ENCODE peak calls at places on chromosome 19, in eight cellular contexts. One of them, this sample, is unnamed.

GRCh38 chr19:37977992-37978391 is 71.0 kb downstream of the SIPA1L3 start:
- DNase-seq in breast epithelium: peak; percentile 75
- DNase-seq in ELR: peak; percentile 73
- DNase-seq in GDM1: no peak
- DNase-seq in A549: no peak
- DNase-seq in T1000: no peak
- DNase-seq in sciatic nerve: peak; percentile 38
- DNase-seq in T-helper 17 cell: no peak
- DNase-seq in this sample: no peak

GRCh38 chr19:13574933-13575332 is 68.7 kb upstream of the CACNA1A start:
- DNase-seq in A549: peak; percentile 28
- DNase-seq in GDM1: no peak
- DNase-seq in T-helper 17 cell: no peak
- DNase-seq in ELR: no peak
- DNase-seq in breast epithelium: no peak
- DNase-seq in sciatic nerve: no peak
- DNase-seq in T1000: no peak
- DNase-seq in this sample: no peak

GRCh38 chr19:18922228-18922985 is 2.9 kb downstream of the DDX49 start:
- DNase-seq in GDM1: no peak
- DNase-seq in ELR: no peak
- DNase-seq in A549: no peak
- DNase-seq in sciatic nerve: no peak
- DNase-seq in T-helper 17 cell: no peak
- DNase-seq in breast epithelium: no peak
- DNase-seq in T1000: no peak
- DNase-seq in this sample: no peak

GRCh38 chr19:50669319-50670101 is 20.3 kb downstream of the C19orf81 start:
- DNase-seq in T-helper 17 cell: peak; percentile 29
- DNase-seq in T1000: no peak
- DNase-seq in ELR: peak; percentile 46
- DNase-seq in breast epithelium: no peak
- DNase-seq in A549: peak; percentile 61
- DNase-seq in sciatic nerve: no peak
- DNase-seq in GDM1: peak; percentile 26
- DNase-seq in this sample: no peak

GRCh38 chr19:49468746-49469447 is 5.1 kb upstream of the FLT3LG start:
- DNase-seq in breast epithelium: no peak
- DNase-seq in GDM1: peak; percentile 79
- DNase-seq in T-helper 17 cell: peak; percentile 85
- DNase-seq in T1000: no peak
- DNase-seq in ELR: peak; percentile 51
- DNase-seq in sciatic nerve: peak; percentile 81
- DNase-seq in A549: peak; percentile 82
- DNase-seq in this sample: peak; percentile 82

GRCh38 chr19:18895038-18895827 is 725 bp downstream of the CERS1 start:
- DNase-seq in breast epithelium: no peak
- DNase-seq in ELR: peak; percentile 66
- DNase-seq in GDM1: no peak
- DNase-seq in T-helper 17 cell: no peak
- DNase-seq in sciatic nerve: peak; percentile 77
- DNase-seq in T1000: no peak
- DNase-seq in A549: peak; percentile 74
- DNase-seq in this sample: peak; percentile 81

GRCh38 chr19:53951436-53951835 is 11.3 kb upstream of the CACNG8 start:
- DNase-seq in ELR: no peak
- DNase-seq in GDM1: no peak
- DNase-seq in breast epithelium: no peak
- DNase-seq in T1000: no peak
- DNase-seq in sciatic nerve: no peak
- DNase-seq in T-helper 17 cell: no peak
- DNase-seq in A549: no peak
- DNase-seq in this sample: no peak

GRCh38 chr19:14405758-14406644 is 13.1 kb downstream of the DDX39A start:
- DNase-seq in ELR: peak; percentile 79
- DNase-seq in A549: peak; percentile 88
- DNase-seq in breast epithelium: peak; percentile 89
- DNase-seq in sciatic nerve: peak; percentile 95
- DNase-seq in T1000: peak; percentile 93
- DNase-seq in T-helper 17 cell: peak; percentile 92
- DNase-seq in GDM1: peak; percentile 91
- DNase-seq in this sample: peak; percentile 94

GRCh38 chr19:31054430-31054829 is 294.8 kb downstream of the TSHZ3 start:
- DNase-seq in sciatic nerve: no peak
- DNase-seq in T1000: no peak
- DNase-seq in A549: peak; percentile 65
- DNase-seq in breast epithelium: no peak
- DNase-seq in T-helper 17 cell: peak; percentile 19
- DNase-seq in ELR: peak; percentile 78
- DNase-seq in GDM1: no peak
- DNase-seq in this sample: no peak

GRCh38 chr19:29075149-29075548 is 137.8 kb downstream of the UQCRFS1 start:
- DNase-seq in sciatic nerve: no peak
- DNase-seq in GDM1: no peak
- DNase-seq in T-helper 17 cell: no peak
- DNase-seq in ELR: no peak
- DNase-seq in T1000: no peak
- DNase-seq in A549: no peak
- DNase-seq in breast epithelium: no peak
- DNase-seq in this sample: no peak

GRCh38 chr19:6551607-6552450 is 21.0 kb downstream of the TNFSF9 start:
- DNase-seq in T-helper 17 cell: peak; percentile 32
- DNase-seq in GDM1: no peak
- DNase-seq in ELR: no peak
- DNase-seq in A549: peak; percentile 61
- DNase-seq in sciatic nerve: no peak
- DNase-seq in T1000: no peak
- DNase-seq in breast epithelium: no peak
- DNase-seq in this sample: no peak

GRCh38 chr19:10655457-10656312 is 1.5 kb downstream of the ILF3 start:
- DNase-seq in A549: peak; percentile 17
- DNase-seq in T-helper 17 cell: no peak
- DNase-seq in ELR: peak; percentile 57
- DNase-seq in breast epithelium: no peak
- DNase-seq in sciatic nerve: no peak
- DNase-seq in GDM1: no peak
- DNase-seq in T1000: no peak
- DNase-seq in this sample: no peak